ENCODE peak calls at places on chromosome 5, in five cellular contexts. Q, X, P, D and G are unnamed samples.
A peak's percentile ranks its signal among the peaks of the same experiment; 100 is the strongest.

GRCh38 chr5:1008451-1009358 is at the start of gene NKD2:
- DNase-seq in Q (no peak), X (peak; percentile 38), P (peak; percentile 59), D (peak; percentile 10), G (peak; percentile 56)

GRCh38 chr5:138604176-138604785 is 29.1 kb upstream of the HSPA9 start:
- DNase-seq in Q (no peak), X (no peak), P (no peak), D (no peak), G (no peak)

GRCh38 chr5:127561254-127561653 is 43.8 kb downstream of the PRRC1 start:
- DNase-seq in Q (no peak), X (no peak), P (no peak), D (no peak), G (peak; percentile 75)

GRCh38 chr5:675876-676698 is 17.1 kb downstream of the TPPP start:
- DNase-seq in Q (peak; percentile 25), X (no peak), P (no peak), D (no peak), G (no peak)

GRCh38 chr5:135371738-135372232 is 27.2 kb downstream of the MACROH2A1 start:
- DNase-seq in Q (no peak), X (peak; percentile 25), P (no peak), D (no peak), G (peak; percentile 82)

GRCh38 chr5:90518666-90519065 is 10.7 kb downstream of the LYSMD3 start:
- DNase-seq in Q (no peak), X (peak; percentile 80), P (no peak), D (peak; percentile 39), G (peak; percentile 28)

GRCh38 chr5:74541381-74541781 is 99.1 kb downstream of the ENC1 start:
- DNase-seq in Q (no peak), X (peak; percentile 84), P (no peak), D (no peak), G (peak; percentile 43)

GRCh38 chr5:171907731-171908343 is 98.6 kb downstream of the FBXW11 start:
- DNase-seq in Q (peak; percentile 35), X (peak; percentile 81), P (peak; percentile 37), D (peak; percentile 65), G (peak; percentile 74)

GRCh38 chr5:168227973-168228615 is 63.4 kb upstream of the WWC1 start:
- DNase-seq in Q (no peak), X (no peak), P (no peak), D (no peak), G (peak; percentile 25)

GRCh38 chr5:119862654-119863053 is 233.3 kb downstream of the FAM170A start:
- DNase-seq in Q (no peak), X (no peak), P (no peak), D (no peak), G (no peak)

GRCh38 chr5:140567136-140567818 is 2.6 kb downstream of the SLC35A4 start:
- DNase-seq in Q (no peak), X (no peak), P (no peak), D (no peak), G (no peak)
- H3K4me1 ChIP-seq in Q (peaks cover 4% of the 10 kb centered on the region), X (peaks cover 21% of the 10 kb centered on the region), P (peaks cover 14% of the 10 kb centered on the region), D (peaks cover 8% of the 10 kb centered on the region), G (peaks cover 18% of the 10 kb centered on the region)

GRCh38 chr5:14242447-14242846 is 99.3 kb downstream of the TRIO start:
- DNase-seq in Q (no peak), X (no peak), P (no peak), D (no peak), G (no peak)

GRCh38 chr5:14239404-14239803 is 96.3 kb downstream of the TRIO start:
- DNase-seq in Q (no peak), X (no peak), P (no peak), D (no peak), G (no peak)

GRCh38 chr5:14239951-14240350 is 96.8 kb downstream of the TRIO start:
- DNase-seq in Q (no peak), X (no peak), P (no peak), D (no peak), G (no peak)

GRCh38 chr5:14238272-14238671 is 95.1 kb downstream of the TRIO start:
- DNase-seq in Q (no peak), X (no peak), P (no peak), D (no peak), G (no peak)

DNA sequence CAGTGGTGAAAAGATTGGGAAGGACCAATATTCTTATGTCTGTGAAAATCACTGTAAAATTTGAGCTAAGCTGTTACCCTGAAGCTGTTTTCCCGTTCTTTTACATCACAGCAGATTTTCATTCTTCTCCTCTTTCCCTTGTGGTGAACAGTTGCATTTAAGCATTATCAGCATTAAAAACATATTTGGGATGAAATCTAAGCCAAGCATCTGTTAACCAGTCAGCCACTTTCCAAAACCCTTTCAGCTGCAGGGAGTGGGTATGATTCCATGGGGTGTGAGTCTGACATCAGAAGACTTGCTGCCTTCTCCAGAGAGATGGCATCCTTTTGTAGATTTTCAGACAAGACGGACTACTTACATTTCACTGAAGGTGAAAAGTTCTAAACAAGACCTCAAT is 97.2 kb downstream of the TRIO start:
- DNase-seq in Q (no peak), X (no peak), P (no peak), D (no peak), G (peak; percentile 62)
- H4K20me1 ChIP-seq in Q (no peaks in the 10 kb centered on the region), X (peaks cover 67% of the 10 kb centered on the region), P (peaks cover 11% of the 10 kb centered on the region), D (peaks cover 14% of the 10 kb centered on the region), G (peaks cover 41% of the 10 kb centered on the region)

GRCh38 chr5:158882236-158882635 is 217.5 kb downstream of the EBF1 start:
- DNase-seq in Q (no peak), X (no peak), P (no peak), D (no peak), G (no peak)
- H3K4me1 ChIP-seq in Q (peaks cover 11% of the 10 kb centered on the region), X (peaks cover 4% of the 10 kb centered on the region), P (no peaks in the 10 kb centered on the region), D (no peaks in the 10 kb centered on the region), G (peaks cover 11% of the 10 kb centered on the region)

DNA sequence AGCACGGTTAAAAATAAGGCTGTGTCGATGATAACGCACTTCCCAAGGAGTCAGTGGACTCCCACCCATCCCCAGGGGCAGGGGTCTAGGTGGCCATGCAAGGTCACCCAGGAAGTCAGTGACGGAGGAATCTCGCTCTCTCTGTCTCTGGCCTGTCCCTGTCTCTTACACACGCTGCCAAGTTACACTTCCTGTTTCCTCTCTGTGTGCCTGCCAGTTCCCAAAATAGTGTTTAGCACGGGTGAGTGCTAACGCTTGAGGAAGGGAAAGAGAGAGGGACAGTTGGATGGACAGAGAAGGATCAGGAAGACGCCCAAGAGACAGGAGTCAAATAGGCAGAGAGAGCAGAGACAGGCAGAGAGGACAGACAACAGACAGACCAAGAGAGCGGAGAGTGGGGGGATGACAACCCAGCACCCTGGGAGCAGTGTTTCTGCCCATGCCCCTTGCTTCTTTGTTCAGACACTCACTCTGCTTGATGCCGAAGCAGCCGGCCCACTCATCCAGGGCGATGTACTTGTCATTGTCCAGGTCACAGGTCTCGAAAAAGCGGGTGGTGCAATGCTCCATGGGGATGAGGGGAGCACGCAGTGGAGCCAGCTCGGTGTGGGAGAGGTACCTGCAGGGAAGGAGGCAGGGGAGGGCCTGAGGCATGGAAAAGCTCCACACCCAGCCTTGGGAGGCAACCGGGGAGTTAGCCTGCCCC is 22.9 kb downstream of the SPARC start:
- DNase-seq in Q (no peak), X (peak; percentile 38), P (no peak), D (peak; percentile 33), G (peak; percentile 63)
- H4K20me1 ChIP-seq in Q (no peaks in the 10 kb centered on the region), X (no peaks in the 10 kb centered on the region), P (no peaks in the 10 kb centered on the region), D (no peaks in the 10 kb centered on the region), G (no peaks in the 10 kb centered on the region)

GRCh38 chr5:10701567-10702039 is 59.4 kb downstream of the DAP start:
- DNase-seq in Q (no peak), X (peak; percentile 81), P (peak; percentile 44), D (peak; percentile 59), G (peak; percentile 65)
- H3K4me1 ChIP-seq in Q (peaks cover 21% of the 10 kb centered on the region), X (peaks cover 60% of the 10 kb centered on the region), P (peaks cover 63% of the 10 kb centered on the region), D (peaks cover 49% of the 10 kb centered on the region), G (peaks cover 46% of the 10 kb centered on the region)

GRCh38 chr5:143316337-143316736 is 87.1 kb downstream of the NR3C1 start:
- DNase-seq in Q (no peak), X (no peak), P (no peak), D (no peak), G (no peak)
- H4K20me1 ChIP-seq in Q (no peaks in the 10 kb centered on the region), X (no peaks in the 10 kb centered on the region), P (no peaks in the 10 kb centered on the region), D (peaks cover 2% of the 10 kb centered on the region), G (peaks cover 19% of the 10 kb centered on the region)